ENCODE peak calls at places on chromosome 5, in nine cellular contexts. K, Z, D, Q, W, U, G, Y and P are unnamed samples. For H3K4me1, the result is how much of the 10 kb centered on the place peaks cover.

GRCh38 chr5:50702615-50703325 is 36.3 kb downstream of the PARP8 start:
- DNase-seq in K (no peak), Z (no peak), D (peak), Q (no peak), W (no peak), U (no peak), G (no peak), Y (no peak), P (peak)

GRCh38 chr5:180704362-180704761 is 35.5 kb downstream of the OR2Y1 start:
- DNase-seq in K (peak), Z (no peak), D (no peak), Q (no peak), W (no peak), U (no peak), G (no peak), Y (no peak), P (no peak)

GRCh38 chr5:126972062-126972895 is 58.1 kb downstream of the MARCHF3 start:
- DNase-seq in K (no peak), Z (no peak), D (peak), Q (no peak), W (no peak), U (no peak), G (peak), Y (no peak), P (peak)

GRCh38 chr5:133454442-133454841 is 157.9 kb downstream of the FSTL4 start:
- DNase-seq in K (no peak), Z (no peak), D (no peak), Q (no peak), W (no peak), U (no peak), G (no peak), Y (no peak), P (no peak)

GRCh38 chr5:16936150-16937022 is at the start of gene MYO10:
- DNase-seq in K (peak), Z (peak), D (peak), Q (no peak), W (peak), U (peak), G (no peak), Y (peak), P (peak)

GRCh38 chr5:145824040-145824439 is 11.1 kb downstream of the PRELID2 start:
- DNase-seq in K (no peak), Z (no peak), D (no peak), Q (no peak), W (no peak), U (no peak), G (no peak), Y (no peak), P (no peak)

GRCh38 chr5:1731091-1731639 is 68.5 kb downstream of the MRPL36 start:
- DNase-seq in K (no peak), Z (peak), D (no peak), Q (no peak), W (no peak), U (peak), G (no peak), Y (no peak), P (no peak)

GRCh38 chr5:159522841-159523240 is 192.6 kb upstream of the IL12B start:
- DNase-seq in K (no peak), Z (no peak), D (no peak), Q (no peak), W (no peak), U (no peak), G (no peak), Y (no peak), P (no peak)

GRCh38 chr5:83496626-83497025 is 25.1 kb downstream of the VCAN start:
- DNase-seq in K (no peak), Z (no peak), D (no peak), Q (no peak), W (no peak), U (no peak), G (no peak), Y (no peak), P (no peak)

GRCh38 chr5:55855509-55855908 is 4.4 kb downstream of the IL31RA start:
- DNase-seq in K (no peak), Z (no peak), D (no peak), Q (no peak), W (no peak), U (no peak), G (no peak), Y (no peak), P (no peak)

GRCh38 chr5:67003906-67004729 is 192.5 kb downstream of the CD180 start:
- DNase-seq in K (peak), Z (peak), D (peak), Q (peak), W (peak), U (peak), G (peak), Y (peak), P (peak)

GRCh38 chr5:179256229-179257189 is 88.8 kb downstream of the ADAMTS2 start:
- DNase-seq in K (no peak), Z (peak), D (no peak), Q (no peak), W (peak), U (peak), G (no peak), Y (peak), P (no peak)

GRCh38 chr5:23352437-23352836 is 155.0 kb upstream of the PRDM9 start:
- DNase-seq in K (peak), Z (peak), D (no peak), Q (no peak), W (no peak), U (no peak), G (peak), Y (no peak), P (no peak)

GRCh38 chr5:166695311-166695710 is 1596.1 kb upstream of the WWC1 start:
- DNase-seq in K (no peak), Z (no peak), D (no peak), Q (no peak), W (no peak), U (no peak), G (no peak), Y (no peak), P (no peak)

GRCh38 chr5:161167001-161167765 is 315.2 kb upstream of the ATP10B start:
- DNase-seq in K (no peak), Z (no peak), D (no peak), Q (no peak), W (no peak), U (no peak), G (no peak), Y (no peak), P (no peak)

DNA sequence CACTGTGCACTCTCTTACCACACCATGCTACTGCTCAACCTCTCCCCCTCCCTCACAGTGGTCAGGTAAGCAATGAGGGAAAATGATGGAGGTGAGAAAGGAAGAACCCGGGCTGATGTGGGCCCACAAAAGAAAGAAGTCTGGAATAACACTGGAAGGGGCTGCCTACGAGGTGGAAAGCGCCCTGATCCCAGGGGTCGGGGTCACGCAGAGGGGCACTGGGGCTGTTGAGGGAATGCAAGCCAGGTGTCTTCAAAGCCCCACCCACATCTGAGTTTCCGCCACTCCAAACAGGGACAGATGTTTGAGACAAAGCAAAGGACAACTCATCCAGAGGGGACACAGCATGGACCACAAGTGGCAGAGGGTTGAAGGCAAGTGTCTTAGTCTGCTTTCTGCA is 4.2 kb downstream of the TNIP1 start:
- DNase-seq in K (no peak), Z (no peak), D (no peak), Q (no peak), W (no peak), U (no peak), G (no peak), Y (no peak), P (no peak)
- H3K4me1 ChIP-seq in K (half or more), Z (under half), D (under half), Q (half or more), W (under half), U (under half), G (under half), Y (under half), P (half or more)

DNA sequence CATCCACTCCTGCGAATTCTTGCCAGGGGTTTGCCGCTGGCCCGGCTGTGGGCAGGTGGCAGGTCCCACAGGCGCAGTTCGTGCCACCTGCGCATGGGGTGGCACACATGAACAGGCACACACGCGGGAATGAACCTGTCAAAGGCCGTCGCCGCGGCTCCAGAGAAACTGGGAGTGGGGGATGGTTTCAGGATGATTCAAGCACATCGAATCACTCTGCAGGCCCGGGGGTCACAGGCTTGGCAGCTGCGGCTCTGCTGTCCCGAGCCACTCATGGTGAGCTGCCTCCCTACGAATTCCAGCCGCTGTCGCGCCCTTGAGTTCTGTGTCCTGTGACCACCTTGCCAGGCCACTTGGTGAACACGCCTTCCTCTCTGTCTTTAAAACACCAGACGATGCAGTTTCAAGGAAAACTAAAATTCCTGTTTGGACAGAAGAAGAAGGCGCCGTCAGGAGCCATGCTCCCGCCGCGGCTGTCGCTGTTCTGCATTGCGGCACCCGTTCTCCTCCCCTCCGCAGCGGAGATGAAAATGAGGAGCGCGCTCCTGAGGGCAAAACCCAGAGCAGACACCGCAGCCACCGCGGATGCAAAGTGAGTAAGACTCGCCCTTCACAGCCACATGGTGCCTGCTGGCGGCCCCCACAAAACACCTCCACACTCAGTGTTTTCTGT is 15.4 kb upstream of the EXOC3 start:
- DNase-seq in K (no peak), Z (no peak), D (no peak), Q (no peak), W (peak), U (peak), G (no peak), Y (peak), P (no peak)
- H3K4me1 ChIP-seq in K (under half), Z (under half), D (under half), Q (under half), W (under half), U (under half), G (under half), Y (under half), P (under half)

DNA sequence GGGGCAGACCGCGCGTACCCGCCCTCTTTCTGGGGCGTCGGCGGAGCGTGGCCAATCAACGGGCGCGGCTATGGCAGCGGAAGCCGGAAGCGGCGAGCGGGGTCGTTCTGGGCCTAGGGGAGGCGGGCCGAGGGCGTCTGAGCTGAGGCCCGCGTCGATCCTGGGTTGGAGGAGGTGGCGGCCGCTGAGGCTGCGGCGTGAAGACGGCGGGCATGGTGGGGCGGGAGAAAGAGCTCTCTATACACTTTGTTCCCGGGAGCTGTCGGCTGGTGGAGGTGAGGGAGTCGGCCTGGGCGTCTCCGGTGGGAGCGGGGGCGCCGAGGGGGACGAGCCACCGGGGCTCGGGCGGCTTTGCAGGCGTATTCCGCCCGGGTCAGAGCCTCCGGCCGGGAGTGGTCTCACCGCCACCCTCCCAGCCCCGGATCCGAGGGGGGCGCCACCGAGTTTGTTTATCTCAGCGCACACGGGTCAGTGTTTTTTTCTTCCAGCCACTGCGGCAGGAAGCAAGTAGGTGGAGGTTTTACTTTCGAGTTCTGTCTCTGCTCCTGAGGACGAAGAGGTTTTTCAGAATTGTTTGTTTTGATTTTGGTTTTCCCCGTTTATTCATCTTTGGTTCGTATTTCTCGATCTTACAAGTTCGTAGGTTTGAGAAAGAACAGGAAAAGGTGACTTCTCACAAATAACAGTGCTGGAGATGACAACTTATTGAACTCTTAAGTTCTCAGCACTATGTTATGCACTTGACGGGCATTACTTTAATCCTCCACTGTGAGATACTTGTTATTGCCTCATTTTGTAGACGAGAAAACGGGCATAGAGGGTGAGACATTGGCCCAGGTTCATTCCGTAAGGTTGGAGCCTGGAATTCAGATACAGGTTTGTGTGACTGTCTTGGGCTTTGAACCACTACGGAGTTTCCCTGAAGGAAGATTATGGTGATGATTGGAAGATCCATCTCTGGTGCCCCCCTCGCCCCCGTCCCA is at the start of gene MAT2B:
- DNase-seq in K (peak), Z (peak), D (peak), Q (peak), W (peak), U (peak), G (peak), Y (peak), P (peak)
- H3K4me1 ChIP-seq in K (under half), Z (under half), D (under half), Q (under half), W (under half), U (half or more), G (half or more), Y (under half), P (under half)

GRCh38 chr5:173455599-173455957 is 127.4 kb upstream of the STC2 start:
- DNase-seq in K (no peak), Z (no peak), D (no peak), Q (no peak), W (no peak), U (no peak), G (no peak), Y (no peak), P (no peak)

GRCh38 chr5:173454381-173454763 is 126.2 kb upstream of the STC2 start:
- DNase-seq in K (peak), Z (no peak), D (no peak), Q (no peak), W (no peak), U (no peak), G (no peak), Y (no peak), P (no peak)

GRCh38 chr5:173453167-173453566 is 125.0 kb upstream of the STC2 start:
- DNase-seq in K (peak), Z (no peak), D (no peak), Q (no peak), W (no peak), U (no peak), G (no peak), Y (no peak), P (no peak)

GRCh38 chr5:173456751-173457171 is 128.5 kb upstream of the STC2 start:
- DNase-seq in K (no peak), Z (no peak), D (no peak), Q (no peak), W (no peak), U (no peak), G (no peak), Y (no peak), P (no peak)

GRCh38 chr5:173454764-173455598 is 126.8 kb upstream of the STC2 start:
- DNase-seq in K (peak), Z (no peak), D (no peak), Q (no peak), W (no peak), U (peak), G (no peak), Y (peak), P (no peak)
- H3K4me1 ChIP-seq in K (under half), Z (under half), D (under half), Q (under half), W (under half), U (under half), G (under half), Y (under half), P (under half)

GRCh38 chr5:170449232-170449631 is 54.6 kb upstream of the KCNIP1 start:
- DNase-seq in K (no peak), Z (peak), D (no peak), Q (no peak), W (no peak), U (no peak), G (no peak), Y (no peak), P (no peak)

GRCh38 chr5:170448221-170448620 is 55.6 kb upstream of the KCNIP1 start:
- DNase-seq in K (no peak), Z (peak), D (no peak), Q (no peak), W (no peak), U (no peak), G (no peak), Y (no peak), P (no peak)

GRCh38 chr5:170446365-170446764 is 57.2 kb upstream of the KCNMB1 start:
- DNase-seq in K (no peak), Z (no peak), D (no peak), Q (no peak), W (no peak), U (no peak), G (no peak), Y (no peak), P (no peak)

GRCh38 chr5:170450041-170450660 is 53.7 kb upstream of the KCNIP1 start:
- DNase-seq in K (no peak), Z (peak), D (no peak), Q (no peak), W (no peak), U (no peak), G (no peak), Y (no peak), P (no peak)

GRCh38 chr5:170451764-170452365 is 52.0 kb upstream of the KCNIP1 start:
- DNase-seq in K (peak), Z (no peak), D (no peak), Q (no peak), W (no peak), U (no peak), G (no peak), Y (no peak), P (no peak)
- H3K4me1 ChIP-seq in K (under half), Z (under half), D (under half), Q (under half), W (under half), U (under half), G (under half), Y (under half), P (under half)

DNA sequence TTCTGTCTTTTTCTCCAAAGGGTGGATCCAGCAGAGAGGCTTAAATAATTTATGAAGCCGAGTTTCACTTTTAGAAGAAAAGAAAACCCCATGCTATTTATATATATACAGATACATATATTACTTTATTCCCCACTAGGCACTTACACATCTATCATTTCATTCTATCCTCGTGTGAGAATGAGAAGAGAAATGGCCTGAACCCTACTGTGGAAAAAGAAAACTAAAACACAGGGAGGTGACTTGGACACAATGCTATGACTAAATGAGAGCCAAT is 195.2 kb downstream of the NR3C1 start:
- DNase-seq in K (no peak), Z (no peak), D (no peak), Q (no peak), W (no peak), U (no peak), G (no peak), Y (no peak), P (no peak)
- H3K4me1 ChIP-seq in K (under half), Z (under half), D (under half), Q (under half), W (under half), U (under half), G (under half), Y (under half), P (under half)

GRCh38 chr5:68436686-68437520 is 221.3 kb downstream of the PIK3R1 start:
- DNase-seq in K (no peak), Z (no peak), D (no peak), Q (no peak), W (no peak), U (no peak), G (no peak), Y (no peak), P (no peak)

GRCh38 chr5:68440666-68441065 is 225.1 kb downstream of the PIK3R1 start:
- DNase-seq in K (no peak), Z (no peak), D (no peak), Q (no peak), W (no peak), U (no peak), G (no peak), Y (no peak), P (no peak)

GRCh38 chr5:68443091-68443490 is 227.5 kb downstream of the PIK3R1 start:
- DNase-seq in K (no peak), Z (no peak), D (no peak), Q (no peak), W (no peak), U (no peak), G (no peak), Y (no peak), P (no peak)

GRCh38 chr5:68441309-68441708 is 225.8 kb downstream of the PIK3R1 start:
- DNase-seq in K (no peak), Z (no peak), D (no peak), Q (no peak), W (no peak), U (no peak), G (no peak), Y (no peak), P (peak)

DNA sequence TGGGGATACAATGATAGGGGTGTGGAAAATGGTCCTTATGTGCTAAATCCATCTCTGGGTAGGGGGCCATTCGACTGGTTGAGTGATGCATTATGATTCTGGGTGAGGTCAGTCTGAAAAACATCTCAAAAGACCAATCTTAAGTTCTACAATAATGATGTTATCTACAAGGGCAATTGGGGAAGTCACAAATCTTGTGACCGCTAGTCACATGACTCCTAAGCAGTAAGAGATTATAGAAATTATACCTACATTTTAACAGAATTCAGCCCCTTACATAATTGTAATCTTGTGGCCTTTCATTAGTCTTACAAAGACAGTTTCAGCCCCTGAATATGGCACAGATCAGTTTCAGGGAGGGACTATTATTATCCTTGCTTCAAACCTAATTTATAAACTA is 224.7 kb downstream of the PIK3R1 start:
- DNase-seq in K (no peak), Z (no peak), D (no peak), Q (no peak), W (no peak), U (no peak), G (no peak), Y (no peak), P (no peak)
- H3K4me1 ChIP-seq in K (under half), Z (under half), D (under half), Q (under half), W (under half), U (under half), G (under half), Y (under half), P (under half)

DNA sequence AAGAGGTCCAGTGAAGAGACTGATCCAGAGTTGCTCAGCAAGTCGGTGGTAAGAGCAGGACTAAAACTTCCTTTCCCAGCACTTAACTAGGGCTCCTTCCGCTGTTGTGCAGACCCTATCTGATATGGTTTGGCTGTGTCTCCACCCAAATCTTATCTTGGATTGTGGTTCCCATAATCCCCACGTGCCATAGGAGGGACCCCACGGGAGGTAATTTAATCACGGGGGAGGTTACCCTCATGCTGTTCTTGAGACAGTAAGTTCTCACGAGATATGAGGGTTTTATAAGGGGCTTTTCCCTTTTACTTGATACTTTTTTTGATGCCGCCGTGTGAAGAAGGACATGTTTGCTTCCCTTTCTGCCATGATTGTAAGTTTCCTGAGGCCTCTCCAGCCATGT is 221.9 kb upstream of the GLRA1 start:
- DNase-seq in K (no peak), Z (no peak), D (no peak), Q (no peak), W (no peak), U (no peak), G (no peak), Y (no peak), P (no peak)
- H3K4me1 ChIP-seq in K (under half), Z (under half), D (under half), Q (under half), W (under half), U (under half), G (under half), Y (under half), P (under half)